ENCODE peak calls at places on chromosomes 12 and 14, in six cellular contexts. M, D, R, S, K and H are unnamed samples.

GRCh38 chr12:67241482-67241881 is 27.7 kb upstream of the CAND1 start:
- DNase-seq in M (no peak), D (no peak), R (no peak), S (no peak), K (no peak), H (peak; percentile 17)

GRCh38 chr14:92595267-92595666 is 81.7 kb downstream of the RIN3 start:
- DNase-seq in M (no peak), D (no peak), R (no peak), S (no peak), K (no peak), H (no peak)

GRCh38 chr12:69026341-69026740 is 93.4 kb upstream of the CPM start:
- DNase-seq in M (no peak), D (no peak), R (no peak), S (no peak), K (no peak), H (peak; percentile 24)

GRCh38 chr14:64966976-64967375 is 5.2 kb downstream of the RAB15 start:
- DNase-seq in M (no peak), D (no peak), R (no peak), S (no peak), K (no peak), H (no peak)

GRCh38 chr12:108090107-108090899 is 38.8 kb upstream of the WSCD2 start:
- DNase-seq in M (no peak), D (no peak), R (no peak), S (no peak), K (no peak), H (no peak)

GRCh38 chr12:32885831-32886230 is 10.7 kb downstream of the PKP2 start:
- DNase-seq in M (no peak), D (no peak), R (no peak), S (no peak), K (no peak), H (no peak)

GRCh38 chr12:41932470-41932991 is 212.1 kb downstream of the GXYLT1 start:
- DNase-seq in M (no peak), D (peak; percentile 82), R (no peak), S (no peak), K (peak; percentile 59), H (peak; percentile 57)

GRCh38 chr14:49863483-49864262 is 11.1 kb upstream of the NEMF start:
- DNase-seq in M (no peak), D (no peak), R (no peak), S (no peak), K (no peak), H (no peak)

GRCh38 chr12:5783274-5783920 is 161.7 kb downstream of the ANO2 start:
- DNase-seq in M (no peak), D (no peak), R (no peak), S (no peak), K (no peak), H (no peak)

GRCh38 chr12:96120359-96121100 is 73.6 kb upstream of the ELK3 start:
- DNase-seq in M (no peak), D (no peak), R (peak; percentile 98), S (no peak), K (peak; percentile 21), H (no peak)

GRCh38 chr14:48274826-48275225 is 599.4 kb upstream of the MDGA2 start:
- DNase-seq in M (peak; percentile 4), D (no peak), R (no peak), S (no peak), K (no peak), H (no peak)

GRCh38 chr14:98840511-98840910 is 431.5 kb downstream of the BCL11B start:
- DNase-seq in M (no peak), D (no peak), R (no peak), S (no peak), K (no peak), H (no peak)